ENCODE peak calls at places on chromosome 13, in nine cellular contexts. R is nucleus accumbens; N is GM04504; W is activated T-cell treated with anti-CD3 and anti-CD28 coated beads for 48 hours; I is cardiac fibroblast; E is ELR; C is CD8-positive, alpha-beta T cell; T is AG08396; L is cardiac muscle cell. P is an unnamed sample.

GRCh38 chr13:37616131-37616530 is 17.6 kb upstream of the POSTN start:
- DNase-seq in W (no peak), N (no peak), T (peak; percentile 3), C (no peak), L (no peak), I (no peak), E (peak; percentile 29), R (no peak), P (no peak)

GRCh38 chr13:97781891-97782305 is 171.6 kb upstream of the IPO5 start:
- DNase-seq in T (no peak), E (no peak), N (no peak), C (no peak), R (no peak), W (no peak), L (peak; percentile 70), I (peak; percentile 74), P (no peak)

GRCh38 chr13:85501616-85502015 is 297.6 kb downstream of the SLITRK6 start:
- DNase-seq in E (no peak), R (no peak), C (no peak), N (no peak), I (no peak), T (no peak), W (no peak), L (no peak), P (no peak)

GRCh38 chr13:75946746-75947397 is 310.7 kb downstream of the LMO7 start:
- DNase-seq in C (no peak), R (no peak), L (no peak), W (no peak), N (no peak), E (no peak), T (no peak), I (no peak), P (no peak)

GRCh38 chr13:40247845-40248244 is 418.6 kb downstream of the FOXO1 start:
- DNase-seq in C (no peak), I (peak; percentile 67), T (no peak), E (no peak), R (no peak), N (no peak), W (no peak), L (peak; percentile 72), P (no peak)

GRCh38 chr13:85864963-85865530 is 65.8 kb upstream of the SLITRK6 start:
- DNase-seq in E (peak; percentile 68), T (peak; percentile 2), C (no peak), R (no peak), I (no peak), N (no peak), L (peak; percentile 1), W (no peak), P (peak; percentile 3)

GRCh38 chr13:99893567-99893966 is 78.0 kb downstream of the ZIC5 start:
- DNase-seq in C (no peak), L (no peak), W (no peak), T (no peak), I (no peak), E (no peak), N (no peak), R (no peak), P (no peak)

GRCh38 chr13:44040754-44041100 is 161.0 kb downstream of the LACC1 start:
- DNase-seq in T (no peak), E (no peak), L (peak; percentile 55), C (no peak), W (no peak), N (peak; percentile 2), I (peak; percentile 18), R (no peak), P (no peak)

GRCh38 chr13:97715763-97716162 is 237.7 kb upstream of the IPO5 start:
- DNase-seq in W (no peak), R (no peak), T (no peak), E (no peak), N (no peak), L (peak; percentile 20), I (peak; percentile 29), C (no peak), P (no peak)

GRCh38 chr13:41054212-41054877 is 7.0 kb upstream of the WBP4 start:
- DNase-seq in E (peak; percentile 79), W (no peak), T (peak; percentile 21), I (peak; percentile 65), N (peak; percentile 43), L (peak; percentile 64), C (no peak), R (no peak), P (peak; percentile 26)

GRCh38 chr13:39910833-39911232 is 255.4 kb downstream of the COG6 start:
- DNase-seq in W (no peak), T (no peak), C (no peak), L (peak; percentile 72), I (peak; percentile 77), R (no peak), N (peak; percentile 24), E (no peak), P (no peak)

GRCh38 chr13:75792526-75793187 is 156.5 kb downstream of the LMO7 start:
- DNase-seq in C (no peak), W (no peak), L (peak; percentile 50), E (no peak), I (peak; percentile 72), N (no peak), R (no peak), T (peak; percentile 38), P (no peak)

GRCh38 chr13:98216711-98217110 is 39.6 kb upstream of the RNF113B start:
- DNase-seq in N (no peak), R (no peak), I (no peak), E (no peak), C (no peak), L (no peak), W (no peak), T (no peak), P (no peak)

GRCh38 chr13:51632643-51633357 is 48.5 kb downstream of the WDFY2 start:
- DNase-seq in I (no peak), T (no peak), L (no peak), E (no peak), N (no peak), C (no peak), R (peak; percentile 84), W (no peak), P (no peak)

GRCh38 chr13:99265823-99266426 is 7.7 kb upstream of the GPR18 start:
- DNase-seq in W (no peak), E (peak; percentile 73), R (no peak), N (no peak), I (peak; percentile 68), L (peak; percentile 68), T (peak; percentile 33), C (no peak), P (peak; percentile 32)

GRCh38 chr13:109733550-109733949 is 52.8 kb downstream of the IRS2 start:
- DNase-seq in I (no peak), E (no peak), W (no peak), C (no peak), N (no peak), R (no peak), L (no peak), T (no peak), P (no peak)

GRCh38 chr13:104289400-104289799 is 1223.2 kb upstream of the SLC10A2 start:
- DNase-seq in N (no peak), W (no peak), T (no peak), R (no peak), E (peak; percentile 15), L (no peak), C (no peak), I (no peak), P (no peak)

GRCh38 chr13:31437975-31438374 is 238.2 kb downstream of the B3GLCT start:
- DNase-seq in R (no peak), I (no peak), E (peak; percentile 23), L (no peak), T (no peak), C (no peak), N (no peak), W (no peak), P (no peak)

GRCh38 chr13:24713022-24713421 is 32.8 kb downstream of the ATP12A start:
- DNase-seq in R (no peak), L (no peak), N (no peak), T (no peak), E (no peak), C (no peak), I (peak; percentile 10), W (no peak), P (no peak)

GRCh38 chr13:112213467-112214245 is 146.7 kb downstream of the SOX1 start:
- DNase-seq in N (no peak), W (no peak), C (no peak), I (no peak), T (no peak), R (no peak), E (no peak), L (no peak), P (no peak)

P was measured in hepatic stellate cell.